ENCODE peak calls at places on chromosomes 11 and 22, in ten cellular contexts. B is HT-29; M is cardiac muscle cell; G is neural progenitor cell; E is GM06990; V is AML-193; Z is T-cell; T is Peyer's patch; A is activated CD8-positive, alpha-beta memory T cell treated with anti-CD3 and anti-CD28 coated beads, Interleukin-2, amount 50 U/mL, for 48 hours; D is stimulated activated CD4-positive, alpha-beta T cell treated with anti-CD3 and anti-CD28 coated beads, Interleukin-2, amount 100 ng/mL, for 48 hours. H is an unnamed sample.

GRCh38 chr22:23684051-23684450 is 6.8 kb upstream of the RGL4 start:
- DNase-seq in B (no peak), M (no peak), G (no peak), E (no peak), V (no peak), Z (no peak), T (no peak), A (peak), D (no peak), H (no peak)

GRCh38 chr11:119262668-119263351 is 54.1 kb downstream of the MCAM start:
- DNase-seq in B (no peak), M (peak), G (no peak), E (no peak), V (peak), Z (no peak), T (no peak), A (no peak), D (no peak), H (no peak)

GRCh38 chr22:50671641-50672040 is 982 bp upstream of the SHANK3 start:
- DNase-seq in B (no peak), M (no peak), G (no peak), E (no peak), V (no peak), Z (no peak), T (no peak), A (no peak), D (no peak), H (no peak)

GRCh38 chr11:91513734-91514133 is 710.9 kb upstream of the FAT3 start:
- DNase-seq in B (no peak), M (no peak), G (peak), E (no peak), V (no peak), Z (no peak), T (no peak), A (no peak), D (no peak), H (no peak)

GRCh38 chr11:77204792-77205466 is 76.9 kb downstream of the MYO7A start:
- DNase-seq in B (no peak), M (no peak), G (no peak), E (no peak), V (no peak), Z (no peak), T (no peak), A (no peak), D (no peak), H (no peak)

GRCh38 chr11:57320719-57321387 is 3.9 kb downstream of the TNKS1BP1 start:
- DNase-seq in B (no peak), M (no peak), G (no peak), E (no peak), V (no peak), Z (no peak), T (no peak), A (no peak), D (no peak), H (no peak)

GRCh38 chr22:47071812-47072641 is 309.6 kb downstream of the TBC1D22A start:
- DNase-seq in B (no peak), M (no peak), G (no peak), E (no peak), V (no peak), Z (no peak), T (no peak), A (no peak), D (no peak), H (no peak)

GRCh38 chr11:65946655-65947054 is 1.4 kb downstream of the TSGA10IP start:
- DNase-seq in B (no peak), M (no peak), G (no peak), E (no peak), V (no peak), Z (no peak), T (no peak), A (no peak), D (no peak), H (no peak)

GRCh38 chr11:27217948-27218410 is 145.0 kb downstream of the CCDC34 start:
- DNase-seq in B (no peak), M (peak), G (no peak), E (no peak), V (no peak), Z (no peak), T (no peak), A (no peak), D (no peak), H (no peak)

GRCh38 chr11:61883327-61883726 is 8.0 kb downstream of the FADS3 start:
- DNase-seq in B (no peak), M (no peak), G (no peak), E (no peak), V (no peak), Z (no peak), T (no peak), A (no peak), D (no peak), H (no peak)

GRCh38 chr11:129814244-129814992 is 1.2 kb upstream of the TMEM45B start:
- DNase-seq in B (peak), M (no peak), G (peak), E (no peak), V (no peak), Z (peak), T (peak), A (peak), D (peak), H (no peak)

GRCh38 chr11:125202362-125202880 is 37.9 kb downstream of the PKNOX2 start:
- DNase-seq in B (no peak), M (peak), G (peak), E (no peak), V (no peak), Z (no peak), T (no peak), A (no peak), D (no peak), H (no peak)

GRCh38 chr11:102293873-102294601 is 23.2 kb upstream of the BIRC3 start:
- DNase-seq in B (peak), M (peak), G (peak), E (peak), V (peak), Z (no peak), T (no peak), A (no peak), D (no peak), H (peak)

GRCh38 chr11:46216040-46216764 is 61.3 kb upstream of the CREB3L1 start:
- DNase-seq in B (peak), M (peak), G (no peak), E (no peak), V (no peak), Z (no peak), T (no peak), A (no peak), D (no peak), H (no peak)

GRCh38 chr22:19059481-19060278 is 62.5 kb downstream of the DGCR2 start:
- DNase-seq in B (no peak), M (no peak), G (no peak), E (no peak), V (no peak), Z (no peak), T (no peak), A (peak), D (no peak), H (no peak)

GRCh38 chr22:41009222-41009948 is 58.2 kb downstream of the RBX1 start:
- DNase-seq in B (no peak), M (peak), G (no peak), E (no peak), V (peak), Z (no peak), T (no peak), A (no peak), D (no peak), H (no peak)

GRCh38 chr11:63840356-63841060 is 1.6 kb downstream of the MARK2 start:
- DNase-seq in B (peak), M (no peak), G (no peak), E (no peak), V (no peak), Z (no peak), T (no peak), A (no peak), D (no peak), H (no peak)

GRCh38 chr11:117900144-117900651 is 23.7 kb upstream of the FXYD6 start:
- DNase-seq in B (no peak), M (no peak), G (no peak), E (peak), V (peak), Z (no peak), T (peak), A (peak), D (no peak), H (no peak)

GRCh38 chr11:72072348-72072747 is 8.0 kb downstream of the NUMA1 start:
- DNase-seq in B (peak), M (peak), G (peak), E (no peak), V (no peak), Z (no peak), T (no peak), A (no peak), D (no peak), H (no peak)

GRCh38 chr22:24107668-24108067 is 73.6 kb upstream of the SUSD2 start:
- DNase-seq in B (no peak), M (peak), G (no peak), E (no peak), V (no peak), Z (no peak), T (peak), A (no peak), D (no peak), H (no peak)

GRCh38 chr11:75475767-75476650 is 43.0 kb upstream of the KLHL35 start:
- DNase-seq in B (no peak), M (peak), G (no peak), E (peak), V (no peak), Z (peak), T (peak), A (peak), D (no peak), H (no peak)

H was measured in NT2/D1.